ENCODE peak calls at places on chromosomes 7 and 10, in seven cellular contexts. X is HCT116, G is HepG2, V is ovary, R is transverse colon, D is A549, I is adrenal gland. L is an unnamed sample.

GRCh38 chr7:154746551-154746950 is 256.4 kb downstream of the PAXIP1 start:
- DNase-seq in X (no peak), D (no peak), R (no peak), G (no peak), I (no peak), V (no peak), L (no peak)

GRCh38 chr10:116287906-116288501 is 15.0 kb upstream of the GFRA1 start:
- DNase-seq in I (peak), G (peak), X (peak), V (peak), D (peak), R (peak), L (no peak)

GRCh38 chr10:82796510-82796909 is 921.5 kb downstream of the NRG3 start:
- DNase-seq in R (no peak), I (no peak), V (no peak), D (no peak), X (no peak), G (no peak), L (no peak)

GRCh38 chr7:132557489-132558044 is 18.7 kb downstream of the PLXNA4 start:
- DNase-seq in V (no peak), X (no peak), I (no peak), G (no peak), D (no peak), R (no peak), L (no peak)

GRCh38 chr7:17326378-17326777 is 27.9 kb downstream of the AHR start:
- DNase-seq in D (no peak), I (no peak), X (no peak), R (no peak), V (no peak), G (no peak), L (no peak)

GRCh38 chr7:106456339-106456738 is 171.6 kb upstream of the NAMPT start:
- DNase-seq in R (no peak), I (no peak), G (no peak), D (no peak), V (no peak), X (no peak), L (no peak)

GRCh38 chr7:125450749-125451148 is 521.1 kb upstream of the POT1 start:
- DNase-seq in R (no peak), G (no peak), X (no peak), D (no peak), I (no peak), V (no peak), L (no peak)

GRCh38 chr10:85645097-85645496 is 721.5 kb downstream of the GRID1 start:
- DNase-seq in I (no peak), V (no peak), R (no peak), X (no peak), D (no peak), G (peak), L (no peak)

GRCh38 chr10:49520122-49520775 is 18.7 kb downstream of the ERCC6 start:
- DNase-seq in D (no peak), X (no peak), I (no peak), G (no peak), R (no peak), V (no peak), L (no peak)

GRCh38 chr10:77979221-77979620 is 50.1 kb downstream of the POLR3A start:
- DNase-seq in R (no peak), D (no peak), G (no peak), V (no peak), X (no peak), I (no peak), L (no peak)

GRCh38 chr7:46485481-46486065 is 564.5 kb upstream of the IGFBP3 start:
- DNase-seq in G (no peak), R (no peak), I (no peak), X (no peak), D (peak), V (no peak), L (no peak)

GRCh38 chr10:80855348-80855971 is 317.8 kb downstream of the SH2D4B start:
- DNase-seq in G (peak), D (no peak), X (no peak), I (no peak), V (no peak), R (no peak), L (no peak)

GRCh38 chr10:22990443-22990842 is 62.6 kb downstream of the ARMC3 start:
- DNase-seq in V (no peak), X (no peak), I (no peak), R (no peak), D (no peak), G (no peak), L (no peak)

GRCh38 chr10:27661511-27662286 is 83.9 kb downstream of the MKX start:
- DNase-seq in D (no peak), I (no peak), V (no peak), X (no peak), R (no peak), G (no peak), L (no peak)

GRCh38 chr10:69324583-69324982 is 46.3 kb downstream of the HK1 start:
- DNase-seq in G (no peak), X (no peak), D (no peak), I (no peak), V (no peak), R (no peak), L (no peak)

GRCh38 chr10:29480281-29480954 is 154.4 kb downstream of the SVIL start:
- DNase-seq in G (no peak), D (no peak), R (no peak), I (no peak), X (no peak), V (no peak), L (no peak)

GRCh38 chr10:80552151-80552646 is 14.5 kb downstream of the SH2D4B start:
- DNase-seq in D (no peak), R (peak), V (no peak), X (no peak), G (peak), I (no peak), L (no peak)

GRCh38 chr7:1110358-1110757 is 22.4 kb downstream of the GPER1 start:
- DNase-seq in D (no peak), X (no peak), G (no peak), R (no peak), I (no peak), V (no peak), L (no peak)

GRCh38 chr7:121006731-121007315 is 18.3 kb downstream of the CPED1 start:
- DNase-seq in G (no peak), V (no peak), R (no peak), I (no peak), D (no peak), X (no peak), L (no peak)

GRCh38 chr10:132591166-132591971 is 53.8 kb downstream of the INPP5A start:
- DNase-seq in G (peak), I (peak), X (no peak), D (peak), V (no peak), R (peak), L (no peak)

GRCh38 chr7:128398016-128398840 is 11.6 kb downstream of the IMPDH1 start:
- DNase-seq in X (no peak), G (no peak), V (peak), I (peak), D (peak), R (peak), L (no peak)

GRCh38 chr7:78063758-78064157 is 265.2 kb downstream of the PHTF2 start:
- DNase-seq in R (no peak), G (no peak), V (no peak), X (no peak), I (no peak), D (no peak), L (no peak)

GRCh38 chr7:66296555-66296954 is 91.4 kb downstream of the TPST1 start:
- DNase-seq in D (no peak), I (no peak), R (no peak), V (no peak), G (no peak), X (no peak), L (no peak)

GRCh38 chr7:108515636-108516035 is 10.3 kb downstream of the PNPLA8 start:
- DNase-seq in R (no peak), I (no peak), X (no peak), V (no peak), D (no peak), G (no peak), L (no peak)

GRCh38 chr10:98460837-98461499 is 14.2 kb upstream of the HPS1 start:
- DNase-seq in D (peak), R (peak), X (peak), V (peak), I (peak), G (peak), L (no peak)

GRCh38 chr7:53350241-53350640 is 314.8 kb downstream of the POM121L12 start:
- DNase-seq in V (no peak), X (no peak), G (no peak), R (peak), D (no peak), I (peak), L (no peak)

GRCh38 chr7:94288091-94288490 is 106.6 kb upstream of the COL1A2 start:
- DNase-seq in I (no peak), V (no peak), R (no peak), G (no peak), X (no peak), D (no peak), L (no peak)

GRCh38 chr7:129421717-129422250 is 12.4 kb upstream of the STRIP2 start:
- DNase-seq in I (no peak), G (no peak), X (no peak), R (no peak), V (no peak), D (no peak), L (no peak)

GRCh38 chr10:101835406-101835805 is 8.2 kb downstream of the KCNIP2 start:
- DNase-seq in X (no peak), V (no peak), D (no peak), I (no peak), R (no peak), G (no peak), L (no peak)

DNA sequence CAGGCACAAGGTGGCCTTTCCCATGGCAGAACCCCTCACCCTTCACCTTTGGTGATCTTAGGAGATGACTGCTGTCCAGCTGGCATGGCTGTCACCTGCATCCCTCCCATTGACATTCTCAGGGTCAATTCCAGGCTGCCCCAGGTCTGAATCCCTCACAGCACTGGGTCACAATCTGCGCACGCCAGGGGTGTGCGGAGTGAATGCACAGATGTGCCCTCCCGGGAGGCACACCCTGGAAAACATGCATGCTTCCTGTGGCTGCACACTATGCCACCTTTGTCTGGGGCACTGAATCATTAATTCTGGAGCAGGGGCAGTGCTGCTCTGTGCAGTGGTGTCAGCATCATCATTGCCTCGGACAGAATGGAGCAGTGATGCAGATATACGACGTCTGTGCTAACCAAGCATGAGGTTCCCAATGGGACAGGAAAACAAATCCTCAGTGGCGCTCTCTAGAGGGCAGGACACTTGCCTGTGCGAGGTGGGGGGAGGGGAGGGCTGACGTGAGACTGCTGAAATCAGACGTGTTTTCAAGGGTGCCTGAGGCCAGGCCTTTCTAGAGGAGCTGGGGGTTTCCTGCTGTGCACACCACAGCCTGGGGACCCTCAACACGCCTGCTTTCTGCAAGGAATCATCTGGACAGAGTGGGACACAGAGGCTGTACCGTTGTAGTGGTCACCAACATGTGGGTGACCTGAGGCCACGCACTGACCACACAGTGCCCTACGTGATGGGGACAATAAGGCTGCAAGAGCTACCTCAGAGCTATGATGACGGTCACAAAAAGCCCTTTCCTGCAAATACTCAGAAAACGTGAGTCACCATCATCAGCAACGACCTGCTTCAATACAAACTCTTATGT is 77.9 kb downstream of the HIPK2 start:
- DNase-seq in X (no peak), G (no peak), I (no peak), D (no peak), R (no peak), V (no peak), L (no peak)
- TF ChIP-seq CTCF in X (peak), G (peak), I (no peak), D (no peak), R (no peak), V (no peak), L (no peak)

GRCh38 chr7:43615558-43616145 is 32.7 kb downstream of the STK17A start:
- DNase-seq in X (no peak), R (no peak), D (no peak), I (no peak), G (no peak), V (no peak), L (no peak)

GRCh38 chr7:43616977-43617376 is 34.1 kb downstream of the STK17A start:
- DNase-seq in V (no peak), R (no peak), D (no peak), X (no peak), G (no peak), I (no peak), L (no peak)

GRCh38 chr7:43621729-43622448 is 39.0 kb downstream of the STK17A start:
- DNase-seq in V (no peak), R (no peak), I (no peak), G (no peak), X (no peak), D (no peak), L (no peak)

GRCh38 chr7:43618073-43618472 is 35.2 kb downstream of the STK17A start:
- DNase-seq in V (no peak), I (no peak), X (no peak), D (no peak), G (no peak), R (no peak), L (no peak)

GRCh38 chr7:43619213-43620012 is 36.5 kb downstream of the STK17A start:
- DNase-seq in R (no peak), I (no peak), G (no peak), D (no peak), V (no peak), X (peak), L (no peak)
- H3K27ac ChIP-seq in R (no peak), I (no peak), G (no peak), D (no peak), V (no peak), X (peak), L (no peak)

GRCh38 chr10:25094590-25094989 is 78.2 kb downstream of the THNSL1 start:
- DNase-seq in D (no peak), X (no peak), V (no peak), I (no peak), R (no peak), G (no peak), L (no peak)
- TF ChIP-seq POLR2A in D (no peak), X (no peak), V (no peak), I (no peak), R (no peak), G (no peak), L (no peak)

GRCh38 chr10:127973810-127974311 is 67.0 kb downstream of the PTPRE start:
- DNase-seq in G (no peak), X (no peak), R (no peak), V (no peak), I (no peak), D (no peak), L (no peak)
- TF ChIP-seq CTCF in G (peak), X (no peak), R (no peak), V (no peak), I (no peak), D (no peak), L (no peak)

GRCh38 chr10:4719040-4719439 is 107.0 kb upstream of the AKR1E2 start:
- DNase-seq in G (no peak), X (no peak), V (no peak), I (no peak), R (no peak), D (no peak), L (no peak)
- H3K27ac ChIP-seq in G (no peak), X (no peak), V (no peak), I (no peak), R (no peak), D (no peak), L (no peak)